ENCODE peak calls at places on chromosome 11, in ten cellular contexts. O is CD8-positive, alpha-beta T cell; Q is NCI-H69; T is activated CD4-positive, CD25-positive, alpha-beta regulatory T cell; B is nucleus accumbens; P is M059J; I is left cardiac atrium; Y is T-cell; R is heart left ventricle; H is RWPE1. F is an unnamed sample.

GRCh38 chr11:65041206-65042035 is at the start of gene SAC3D1:
- DNase-seq in O (no peak), Q (peak; percentile 89), T (peak; percentile 63), B (no peak), P (peak; percentile 58), I (peak; percentile 67), Y (peak; percentile 38), R (no peak), H (no peak), F (peak; percentile 77)

GRCh38 chr11:34809191-34810106 is 106.7 kb downstream of the APIP start:
- DNase-seq in O (no peak), Q (no peak), T (no peak), B (no peak), P (peak; percentile 89), I (no peak), Y (no peak), R (no peak), H (peak; percentile 49), F (peak; percentile 84)

GRCh38 chr11:33842236-33842915 is 49.5 kb downstream of the LMO2 start:
- DNase-seq in O (no peak), Q (peak; percentile 40), T (no peak), B (no peak), P (no peak), I (no peak), Y (no peak), R (no peak), H (no peak), F (no peak)

GRCh38 chr11:119363874-119364590 is 17.5 kb downstream of the USP2 start:
- DNase-seq in O (peak; percentile 48), Q (peak; percentile 77), T (peak; percentile 12), B (peak; percentile 57), P (no peak), I (peak; percentile 67), Y (peak; percentile 26), R (peak; percentile 67), H (peak; percentile 61), F (peak; percentile 57)

GRCh38 chr11:118886681-118887111 is 3.0 kb downstream of the CXCR5 start:
- DNase-seq in O (no peak), Q (no peak), T (no peak), B (no peak), P (no peak), I (no peak), Y (no peak), R (no peak), H (no peak), F (no peak)

GRCh38 chr11:83655996-83656395 is 369.8 kb upstream of the CCDC90B start:
- DNase-seq in O (no peak), Q (peak; percentile 86), T (no peak), B (no peak), P (no peak), I (no peak), Y (no peak), R (no peak), H (no peak), F (no peak)

GRCh38 chr11:67302571-67303131 is 679 bp upstream of the SSH3 start:
- DNase-seq in O (no peak), Q (peak; percentile 66), T (no peak), B (no peak), P (no peak), I (no peak), Y (no peak), R (no peak), H (no peak), F (peak; percentile 35)

GRCh38 chr11:95641506-95641905 is 148.1 kb downstream of the FAM76B start:
- DNase-seq in O (peak; percentile 12), Q (peak; percentile 25), T (no peak), B (no peak), P (no peak), I (no peak), Y (peak; percentile 5), R (no peak), H (no peak), F (peak; percentile 64)

GRCh38 chr11:59654893-59655292 is 13.9 kb downstream of the PATL1 start:
- DNase-seq in O (no peak), Q (no peak), T (no peak), B (no peak), P (no peak), I (no peak), Y (no peak), R (no peak), H (no peak), F (no peak)

F was measured in epithelial cell of esophagus.